ENCODE peak calls at places on chromosomes 3 and 15, in six cellular contexts. G is HepG2, L is vagina, B is IMR-90, S is GM12891, T is uterus. U is an unnamed sample.

GRCh38 chr3:158091526-158091925 is 14.7 kb downstream of the SHOX2 start:
- DNase-seq in G (peak; percentile 15), L (no peak), B (peak; percentile 49), S (no peak), T (no peak), U (no peak)

GRCh38 chr3:16945330-16945729 is 60.6 kb downstream of the PLCL2 start:
- DNase-seq in G (no peak), L (no peak), B (peak; percentile 15), S (no peak), T (no peak), U (no peak)

GRCh38 chr3:159751141-159751540 is 237.5 kb upstream of the IL12A start:
- DNase-seq in G (no peak), L (no peak), B (peak; percentile 52), S (no peak), T (no peak), U (no peak)

GRCh38 chr3:52084216-52084945 is 28.0 kb upstream of the DUSP7 start:
- DNase-seq in G (no peak), L (no peak), B (no peak), S (no peak), T (no peak), U (no peak)

GRCh38 chr3:18716101-18716500 is 291.0 kb upstream of the SATB1 start:
- DNase-seq in G (no peak), L (no peak), B (no peak), S (no peak), T (no peak), U (no peak)

GRCh38 chr15:31216210-31216911 is 110.3 kb upstream of the KLF13 start:
- DNase-seq in G (peak; percentile 83), L (peak; percentile 93), B (no peak), S (peak; percentile 70), T (peak; percentile 92), U (peak; percentile 87)

GRCh38 chr3:129992781-129993180 is 18.3 kb downstream of the TRH start:
- DNase-seq in G (peak; percentile 21), L (no peak), B (no peak), S (no peak), T (no peak), U (peak; percentile 53)

GRCh38 chr3:123314409-123315270 is 112.9 kb downstream of the SEC22A start:
- DNase-seq in G (no peak), L (no peak), B (no peak), S (no peak), T (no peak), U (no peak)

GRCh38 chr3:141465221-141465620 is 21.6 kb upstream of the RASA2 start:
- DNase-seq in G (no peak), L (no peak), B (peak; percentile 51), S (no peak), T (no peak), U (no peak)

GRCh38 chr15:70038730-70039392 is 58.9 kb downstream of the TLE3 start:
- DNase-seq in G (no peak), L (no peak), B (no peak), S (no peak), T (no peak), U (no peak)

GRCh38 chr3:188698436-188698835 is 473.3 kb upstream of the TPRG1 start:
- DNase-seq in G (no peak), L (no peak), B (no peak), S (no peak), T (no peak), U (no peak)

GRCh38 chr15:34214135-34214534 is 4.2 kb upstream of the KATNBL1 start:
- DNase-seq in G (no peak), L (no peak), B (no peak), S (no peak), T (no peak), U (no peak)

GRCh38 chr3:111739241-111739952 is 119.7 kb upstream of the PHLDB2 start:
- DNase-seq in G (peak; percentile 91), L (no peak), B (peak; percentile 88), S (no peak), T (peak; percentile 36), U (peak; percentile 33)

GRCh38 chr3:71035314-71035713 is 548.2 kb downstream of the FOXP1 start:
- DNase-seq in G (no peak), L (no peak), B (peak; percentile 83), S (no peak), T (no peak), U (no peak)

GRCh38 chr15:44722011-44722410 is 10.7 kb downstream of the B2M start:
- DNase-seq in G (no peak), L (no peak), B (no peak), S (no peak), T (no peak), U (no peak)

GRCh38 chr15:78069630-78070029 is 7.9 kb downstream of the TBC1D2B start:
- DNase-seq in G (no peak), L (no peak), B (no peak), S (no peak), T (no peak), U (no peak)

GRCh38 chr3:128278761-128279593 is 125.7 kb downstream of the EEFSEC start:
- DNase-seq in G (no peak), L (peak; percentile 84), B (peak; percentile 82), S (no peak), T (peak; percentile 87), U (no peak)

GRCh38 chr3:172616061-172616461 is 92.8 kb upstream of the TNFSF10 start:
- DNase-seq in G (no peak), L (no peak), B (peak; percentile 34), S (no peak), T (no peak), U (no peak)

GRCh38 chr3:53109822-53110771 is 20.1 kb downstream of the RFT1 start:
- DNase-seq in G (peak; percentile 74), L (no peak), B (peak; percentile 74), S (no peak), T (peak; percentile 64), U (no peak)

GRCh38 chr3:48086736-48087470 is 70.7 kb upstream of the MAP4 start:
- DNase-seq in G (peak; percentile 38), L (no peak), B (peak; percentile 89), S (no peak), T (no peak), U (no peak)

GRCh38 chr3:5197022-5197421 is 9.5 kb downstream of the EDEM1 start:
- DNase-seq in G (no peak), L (no peak), B (peak; percentile 60), S (no peak), T (no peak), U (no peak)

GRCh38 chr15:39948817-39949216 is 14.9 kb downstream of the EIF2AK4 start:
- DNase-seq in G (peak; percentile 33), L (no peak), B (no peak), S (no peak), T (no peak), U (no peak)

GRCh38 chr15:85504739-85505676 is 124.6 kb downstream of the AKAP13 start:
- DNase-seq in G (peak; percentile 53), L (no peak), B (peak; percentile 74), S (no peak), T (peak; percentile 72), U (no peak)

GRCh38 chr3:59245879-59246501 is 196.2 kb upstream of the CFAP20DC start:
- DNase-seq in G (no peak), L (no peak), B (peak; percentile 91), S (no peak), T (peak; percentile 84), U (peak; percentile 18)

GRCh38 chr15:41919954-41920538 is 26.2 kb upstream of the SPTBN5 start:
- DNase-seq in G (no peak), L (no peak), B (peak; percentile 97), S (no peak), T (no peak), U (no peak)

GRCh38 chr3:178343433-178344038 is 192.7 kb upstream of the KCNMB2 start:
- DNase-seq in G (no peak), L (no peak), B (no peak), S (no peak), T (no peak), U (no peak)

GRCh38 chr15:89836255-89837133 is 21.8 kb upstream of the ANPEP start:
- DNase-seq in G (no peak), L (no peak), B (peak; percentile 96), S (no peak), T (no peak), U (no peak)

GRCh38 chr3:48518755-48519154 is 14.8 kb upstream of the SHISA5 start:
- DNase-seq in G (no peak), L (no peak), B (no peak), S (no peak), T (no peak), U (no peak)

GRCh38 chr3:53103566-53104296 is 26.5 kb downstream of the RFT1 start:
- DNase-seq in G (no peak), L (no peak), B (peak; percentile 8), S (no peak), T (no peak), U (no peak)

GRCh38 chr15:25811481-25811906 is 51.6 kb downstream of the ATP10A start:
- DNase-seq in G (no peak), L (no peak), B (no peak), S (no peak), T (no peak), U (no peak)

GRCh38 chr3:186790261-186790981 is 7.0 kb downstream of the EIF4A2 start:
- DNase-seq in G (peak; percentile 26), L (no peak), B (peak; percentile 61), S (no peak), T (no peak), U (no peak)
- TF ChIP-seq POLR2A in G (peak; percentile 57), L (no peak), B (peak; percentile 83), S (peak; percentile 95), T (no peak), U (no peak)

DNA sequence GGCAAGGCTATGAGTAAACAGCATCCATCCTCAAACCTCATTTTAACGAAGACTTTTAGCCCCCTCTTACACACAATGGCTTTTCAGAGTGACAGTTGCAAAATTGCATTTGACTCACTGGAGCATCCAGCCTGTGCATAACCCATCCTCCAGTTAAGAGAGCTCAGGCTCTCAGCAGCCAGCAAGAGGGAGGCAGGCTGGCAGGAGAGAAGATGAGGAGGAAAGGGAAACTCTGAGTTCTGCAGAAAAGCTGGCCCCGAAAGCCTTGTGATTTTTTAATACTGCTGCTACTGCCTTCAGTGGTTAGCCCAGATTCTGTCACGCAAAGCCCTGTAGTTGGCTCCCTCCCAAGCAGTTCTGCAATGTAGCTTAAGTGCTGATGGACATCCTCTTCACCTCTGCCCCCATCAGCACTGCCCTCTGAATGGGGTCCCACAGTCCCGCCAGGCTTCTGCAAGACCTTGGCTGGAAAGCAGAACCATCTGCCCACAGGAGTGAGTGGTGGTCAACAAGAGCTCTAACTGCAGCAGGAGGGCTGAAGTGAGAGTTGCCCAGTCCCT is 371.3 kb downstream of the EPHB1 start:
- DNase-seq in G (no peak), L (no peak), B (no peak), S (no peak), T (no peak), U (no peak)
- TF ChIP-seq POLR2A in G (no peak), L (no peak), B (no peak), S (no peak), T (no peak), U (no peak)

GRCh38 chr3:101574388-101575156 is 592 bp downstream of the PCNP start:
- DNase-seq in G (peak; percentile 35), L (peak; percentile 91), B (peak; percentile 62), S (no peak), T (peak; percentile 55), U (peak; percentile 32)
- TF ChIP-seq POLR2A in G (no peak), L (no peak), B (no peak), S (peak; percentile 69), T (no peak), U (no peak)

GRCh38 chr3:28940530-28940929 is 340.3 kb upstream of the RBMS3 start:
- DNase-seq in G (no peak), L (no peak), B (peak; percentile 92), S (no peak), T (no peak), U (no peak)
- TF ChIP-seq POLR2A in G (no peak), L (no peak), B (no peak), S (no peak), T (no peak), U (no peak)